ENCODE peak calls at places on chromosomes 5 and 9, in seven cellular contexts. One of them, this sample, is unnamed.

GRCh38 chr9:65432051-65432450 is 147.0 kb upstream of the FOXD4L5 start:
- DNase-seq in fibroblast of lung: no peak
- DNase-seq in PC-3: no peak
- DNase-seq in H9: no peak
- DNase-seq in IMR-90: no peak
- DNase-seq in HCT116: no peak
- DNase-seq in SK-N-SH: no peak
- DNase-seq in this sample: no peak

GRCh38 chr5:83031391-83031790 is 45.8 kb downstream of the TMEM167A start:
- DNase-seq in IMR-90: no peak
- DNase-seq in HCT116: no peak
- DNase-seq in H9: no peak
- DNase-seq in fibroblast of lung: no peak
- DNase-seq in SK-N-SH: no peak
- DNase-seq in PC-3: no peak
- DNase-seq in this sample: no peak

GRCh38 chr5:126395198-126395597 is 28.0 kb upstream of the GRAMD2B start:
- DNase-seq in fibroblast of lung: no peak
- DNase-seq in SK-N-SH: no peak
- DNase-seq in IMR-90: peak; percentile 73
- DNase-seq in HCT116: no peak
- DNase-seq in H9: no peak
- DNase-seq in PC-3: no peak
- DNase-seq in this sample: no peak

GRCh38 chr9:18824095-18824666 is 208.8 kb downstream of the SAXO1 start:
- DNase-seq in fibroblast of lung: no peak
- DNase-seq in HCT116: no peak
- DNase-seq in PC-3: peak; percentile 66
- DNase-seq in IMR-90: no peak
- DNase-seq in H9: peak; percentile 38
- DNase-seq in SK-N-SH: peak; percentile 10
- DNase-seq in this sample: peak; percentile 41

GRCh38 chr9:127968717-127969383 is 11.9 kb downstream of the EEIG1 start:
- DNase-seq in IMR-90: peak; percentile 94
- DNase-seq in HCT116: peak; percentile 67
- DNase-seq in PC-3: peak; percentile 36
- DNase-seq in H9: no peak
- DNase-seq in SK-N-SH: peak; percentile 51
- DNase-seq in fibroblast of lung: peak; percentile 79
- DNase-seq in this sample: peak; percentile 71

GRCh38 chr9:70263421-70263820 is 4.6 kb downstream of the SMC5 start:
- DNase-seq in HCT116: no peak
- DNase-seq in SK-N-SH: no peak
- DNase-seq in H9: no peak
- DNase-seq in PC-3: peak; percentile 43
- DNase-seq in IMR-90: peak; percentile 57
- DNase-seq in fibroblast of lung: peak; percentile 35
- DNase-seq in this sample: no peak

GRCh38 chr5:14064841-14065240 is 78.3 kb upstream of the TRIO start:
- DNase-seq in fibroblast of lung: no peak
- DNase-seq in PC-3: no peak
- DNase-seq in H9: no peak
- DNase-seq in IMR-90: peak; percentile 67
- DNase-seq in HCT116: no peak
- DNase-seq in SK-N-SH: no peak
- DNase-seq in this sample: no peak

GRCh38 chr5:43215073-43215631 is 23.1 kb downstream of the NIM1K start:
- DNase-seq in IMR-90: no peak
- DNase-seq in fibroblast of lung: peak; percentile 48
- DNase-seq in H9: no peak
- DNase-seq in SK-N-SH: no peak
- DNase-seq in PC-3: no peak
- DNase-seq in HCT116: no peak
- DNase-seq in this sample: no peak

GRCh38 chr9:129835128-129835859 is at the start of the genes C9orf78 and USP20:
- DNase-seq in fibroblast of lung: peak; percentile 92
- DNase-seq in HCT116: peak; percentile 88
- DNase-seq in IMR-90: peak; percentile 91
- DNase-seq in PC-3: peak; percentile 95
- DNase-seq in SK-N-SH: peak; percentile 100
- DNase-seq in H9: peak; percentile 96
- DNase-seq in this sample: peak; percentile 98

GRCh38 chr5:128074947-128075346 is 8.6 kb upstream of the SLC12A2 start:
- DNase-seq in HCT116: no peak
- DNase-seq in PC-3: no peak
- DNase-seq in H9: no peak
- DNase-seq in SK-N-SH: no peak
- DNase-seq in IMR-90: no peak
- DNase-seq in fibroblast of lung: no peak
- DNase-seq in this sample: no peak

GRCh38 chr5:111072949-111073682 is 1.6 kb downstream of the TSLP start:
- DNase-seq in PC-3: no peak
- DNase-seq in HCT116: peak; percentile 19
- DNase-seq in SK-N-SH: peak; percentile 84
- DNase-seq in IMR-90: peak; percentile 28
- DNase-seq in fibroblast of lung: no peak
- DNase-seq in H9: peak; percentile 84
- DNase-seq in this sample: peak; percentile 64

GRCh38 chr5:16639206-16639605 is 22.4 kb upstream of the RETREG1 start:
- DNase-seq in fibroblast of lung: no peak
- DNase-seq in SK-N-SH: no peak
- DNase-seq in IMR-90: no peak
- DNase-seq in HCT116: no peak
- DNase-seq in H9: no peak
- DNase-seq in PC-3: no peak
- DNase-seq in this sample: no peak

DNA sequence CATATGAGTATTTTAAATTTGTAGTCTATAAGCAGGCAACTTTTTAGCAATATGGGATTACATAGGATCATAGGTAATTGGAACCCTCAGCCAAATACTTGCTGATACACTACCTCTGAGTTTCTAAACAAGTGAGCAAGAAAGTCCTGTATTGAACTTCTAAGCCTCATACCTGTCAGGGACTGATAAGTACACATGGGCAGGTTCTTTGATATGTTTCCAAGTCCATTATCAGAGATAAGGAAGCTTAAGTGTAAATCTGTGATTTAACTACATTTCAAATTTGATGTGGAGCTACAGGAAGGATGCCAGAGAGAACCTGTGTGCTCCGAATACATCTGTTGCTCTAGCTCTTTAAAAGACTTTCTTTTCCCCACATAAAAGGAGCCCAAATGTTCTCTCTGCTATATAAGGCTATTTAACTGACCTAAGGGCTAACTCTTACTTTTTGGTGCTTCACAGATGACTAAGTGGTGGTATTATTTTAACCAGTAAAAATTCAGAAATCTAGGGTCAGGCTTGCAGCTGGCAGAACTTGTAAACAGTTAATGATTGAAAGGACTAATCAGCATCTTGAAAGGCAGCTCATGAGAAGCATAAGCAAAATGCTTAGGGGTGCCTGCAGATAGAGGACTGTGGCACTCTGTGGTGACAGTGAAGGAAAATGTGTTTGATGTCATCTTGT is 228.6 kb downstream of the NR3C1 start:
- DNase-seq in PC-3: no peak
- DNase-seq in SK-N-SH: no peak
- DNase-seq in fibroblast of lung: peak; percentile 49
- DNase-seq in H9: no peak
- DNase-seq in IMR-90: peak; percentile 58
- DNase-seq in HCT116: no peak
- DNase-seq in this sample: no peak
- H3K27ac ChIP-seq in PC-3: no peak overlapping the region
- H3K27ac ChIP-seq in SK-N-SH: no peak overlapping the region
- H3K27ac ChIP-seq in fibroblast of lung: no peak overlapping the region
- H3K27ac ChIP-seq in H9: no peak overlapping the region
- H3K27ac ChIP-seq in IMR-90: no peak overlapping the region
- H3K27ac ChIP-seq in HCT116: no peak overlapping the region
- H3K27ac ChIP-seq in this sample: no peak overlapping the region

DNA sequence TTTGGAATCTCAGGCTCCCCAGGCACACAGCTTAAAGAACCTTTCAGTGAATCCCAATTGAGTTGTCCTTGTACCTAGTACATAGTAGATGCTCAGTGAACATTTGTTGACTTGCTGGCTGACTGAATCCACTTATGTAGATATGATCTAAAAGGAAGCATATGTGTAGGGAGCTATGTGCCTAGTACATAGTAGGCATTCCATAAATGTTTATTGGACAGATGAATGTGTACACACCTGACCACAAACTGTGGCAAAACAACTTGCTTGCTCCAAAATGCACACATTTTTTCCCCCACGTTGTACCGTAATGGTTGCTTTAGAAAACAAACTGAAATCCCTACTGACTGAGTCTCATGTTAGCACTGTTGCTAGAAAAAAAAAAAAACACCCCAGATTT is 80.2 kb upstream of the IL12B start:
- DNase-seq in HCT116: no peak
- DNase-seq in fibroblast of lung: no peak
- DNase-seq in SK-N-SH: no peak
- DNase-seq in PC-3: peak; percentile 21
- DNase-seq in IMR-90: no peak
- DNase-seq in H9: no peak
- DNase-seq in this sample: no peak
- H3K9ac ChIP-seq in HCT116: no peak overlapping the region
- H3K9ac ChIP-seq in fibroblast of lung: no peak overlapping the region
- H3K9ac ChIP-seq in SK-N-SH: no peak overlapping the region
- H3K9ac ChIP-seq in PC-3: no peak overlapping the region
- H3K9ac ChIP-seq in IMR-90: no peak overlapping the region
- H3K9ac ChIP-seq in H9: no peak overlapping the region
- H3K9ac ChIP-seq in this sample: no peak overlapping the region

GRCh38 chr5:66724740-66725139 is 128.5 kb downstream of the MAST4 start:
- DNase-seq in PC-3: no peak
- DNase-seq in IMR-90: no peak
- DNase-seq in SK-N-SH: no peak
- DNase-seq in H9: no peak
- DNase-seq in fibroblast of lung: peak; percentile 34
- DNase-seq in HCT116: no peak
- DNase-seq in this sample: no peak
- TF ChIP-seq CTCF in PC-3: no peak
- TF ChIP-seq CTCF in IMR-90: peak; percentile 10
- TF ChIP-seq CTCF in SK-N-SH: peak; percentile 35
- TF ChIP-seq CTCF in H9: peak; percentile 41
- TF ChIP-seq CTCF in fibroblast of lung: peak; percentile 52
- TF ChIP-seq CTCF in HCT116: peak; percentile 17
- TF ChIP-seq CTCF in this sample: no peak

GRCh38 chr5:88398316-88398715 is 129.7 kb upstream of the TMEM161B start:
- DNase-seq in IMR-90: no peak
- DNase-seq in HCT116: no peak
- DNase-seq in PC-3: no peak
- DNase-seq in SK-N-SH: no peak
- DNase-seq in fibroblast of lung: no peak
- DNase-seq in H9: no peak
- DNase-seq in this sample: no peak
- H3K27ac ChIP-seq in IMR-90: no peak overlapping the region
- H3K27ac ChIP-seq in HCT116: no peak overlapping the region
- H3K27ac ChIP-seq in PC-3: no peak overlapping the region
- H3K27ac ChIP-seq in SK-N-SH: no peak overlapping the region
- H3K27ac ChIP-seq in fibroblast of lung: no peak overlapping the region
- H3K27ac ChIP-seq in H9: no peak overlapping the region
- H3K27ac ChIP-seq in this sample: no peak overlapping the region